ENCODE peak calls at places on chromosomes 5 and 9, in five cellular contexts. N, Y, E, T and D are unnamed samples.

GRCh38 chr5:139668064-139668880 is 20.1 kb downstream of the CXXC5 start:
- DNase-seq in Y (no peak), N (no peak), E (peak; percentile 67), T (no peak), D (no peak)

GRCh38 chr5:132729896-132730295 is 7.5 kb downstream of the KIF3A start:
- DNase-seq in Y (no peak), E (no peak), T (no peak), N (no peak), D (no peak)

GRCh38 chr5:37771731-37772130 is 68.1 kb downstream of the GDNF start:
- DNase-seq in E (no peak), T (no peak), Y (no peak), N (no peak), D (no peak)

GRCh38 chr5:75536694-75537360 is 25.1 kb downstream of the POLK start:
- DNase-seq in N (no peak), T (no peak), E (no peak), Y (no peak), D (no peak)

GRCh38 chr9:132056717-132057429 is 22.8 kb downstream of the MED27 start:
- DNase-seq in Y (no peak), N (no peak), E (no peak), T (no peak), D (no peak)

GRCh38 chr5:152405145-152405544 is at the start of gene NMUR2:
- DNase-seq in N (no peak), Y (no peak), E (no peak), T (no peak), D (no peak)

GRCh38 chr5:166370928-166371690 is 1920.3 kb upstream of the WWC1 start:
- DNase-seq in T (no peak), N (no peak), E (no peak), Y (no peak), D (no peak)

GRCh38 chr9:133635903-133636531 is at the start of gene DBH:
- DNase-seq in E (no peak), Y (no peak), N (no peak), T (no peak), D (no peak)

GRCh38 chr5:176441921-176442323 is 6.3 kb upstream of the FAF2 start:
- DNase-seq in Y (no peak), E (no peak), T (no peak), N (no peak), D (no peak)